ENCODE peak calls at places on chromosomes 3 and 15, in four cellular contexts. One of them, this sample, is unnamed.

GRCh38 chr3:110031975-110032374 is 694.6 kb upstream of the DPPA4 start:
- DNase-seq in neural progenitor cell: no peak
- DNase-seq in Peyer's patch: no peak
- DNase-seq in fibroblast of lung: no peak
- DNase-seq in this sample: no peak

GRCh38 chr3:161372321-161373260 is 1.3 kb upstream of the SPTSSB start:
- DNase-seq in fibroblast of lung: peak
- DNase-seq in neural progenitor cell: peak
- DNase-seq in Peyer's patch: peak
- DNase-seq in this sample: no peak

GRCh38 chr3:145911016-145911415 is 250.0 kb downstream of the PLOD2 start:
- DNase-seq in fibroblast of lung: no peak
- DNase-seq in neural progenitor cell: no peak
- DNase-seq in Peyer's patch: no peak
- DNase-seq in this sample: no peak

GRCh38 chr15:78681306-78682012 is 40.4 kb upstream of the CHRNB4 start:
- DNase-seq in Peyer's patch: no peak
- DNase-seq in fibroblast of lung: no peak
- DNase-seq in neural progenitor cell: peak
- DNase-seq in this sample: no peak

GRCh38 chr15:80992436-80992835 is 2.8 kb upstream of the MESD start:
- DNase-seq in fibroblast of lung: no peak
- DNase-seq in neural progenitor cell: no peak
- DNase-seq in Peyer's patch: no peak
- DNase-seq in this sample: no peak

GRCh38 chr3:54034971-54035370 is 87.4 kb upstream of the CACNA2D3 start:
- DNase-seq in fibroblast of lung: peak
- DNase-seq in Peyer's patch: no peak
- DNase-seq in neural progenitor cell: no peak
- DNase-seq in this sample: no peak

GRCh38 chr15:48413304-48413703 is 82.1 kb downstream of the DUT start:
- DNase-seq in fibroblast of lung: peak
- DNase-seq in neural progenitor cell: no peak
- DNase-seq in Peyer's patch: no peak
- DNase-seq in this sample: no peak

GRCh38 chr15:58165661-58166060 is 27.5 kb downstream of the AQP9 start:
- DNase-seq in neural progenitor cell: no peak
- DNase-seq in Peyer's patch: no peak
- DNase-seq in fibroblast of lung: peak
- DNase-seq in this sample: no peak

GRCh38 chr15:64857421-64857820 is 15.7 kb downstream of the PLEKHO2 start:
- DNase-seq in neural progenitor cell: peak
- DNase-seq in Peyer's patch: no peak
- DNase-seq in fibroblast of lung: peak
- DNase-seq in this sample: no peak

GRCh38 chr15:99719096-99719541 is 14.1 kb downstream of the LYSMD4 start:
- DNase-seq in Peyer's patch: no peak
- DNase-seq in neural progenitor cell: no peak
- DNase-seq in fibroblast of lung: peak
- DNase-seq in this sample: no peak

GRCh38 chr3:31114929-31115283 is 220.4 kb upstream of the GADL1 start:
- DNase-seq in neural progenitor cell: no peak
- DNase-seq in Peyer's patch: no peak
- DNase-seq in fibroblast of lung: peak
- DNase-seq in this sample: no peak

GRCh38 chr3:35067750-35068149 is 571.6 kb upstream of the ARPP21 start:
- DNase-seq in Peyer's patch: no peak
- DNase-seq in neural progenitor cell: no peak
- DNase-seq in fibroblast of lung: no peak
- DNase-seq in this sample: no peak

GRCh38 chr3:128353361-128353965 is 113.2 kb downstream of the DNAJB8 start:
- DNase-seq in Peyer's patch: peak
- DNase-seq in fibroblast of lung: no peak
- DNase-seq in neural progenitor cell: no peak
- DNase-seq in this sample: no peak

GRCh38 chr3:138732465-138732864 is 102.3 kb downstream of the PIK3CB start:
- DNase-seq in fibroblast of lung: no peak
- DNase-seq in neural progenitor cell: no peak
- DNase-seq in Peyer's patch: no peak
- DNase-seq in this sample: no peak

DNA sequence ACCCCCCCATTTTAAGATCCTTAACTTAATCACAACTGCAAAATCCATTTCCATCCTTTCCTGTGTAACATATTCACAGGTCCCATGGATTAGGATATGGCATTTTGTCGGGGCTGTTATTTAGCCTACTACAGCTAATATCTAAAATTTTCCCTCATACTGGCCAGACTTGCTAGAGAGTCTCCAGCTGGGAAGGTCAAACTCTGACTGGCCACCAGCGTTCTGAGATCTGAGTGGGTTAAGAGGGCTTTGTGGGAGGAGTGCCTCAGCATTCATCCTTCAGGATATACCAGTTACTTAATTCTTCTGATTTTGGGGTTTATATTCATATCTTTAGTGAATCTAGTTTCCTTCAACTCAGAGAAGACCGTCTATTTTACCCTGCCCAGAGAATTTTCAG is 17.7 kb downstream of the TM4SF18 start:
- DNase-seq in Peyer's patch: no peak
- DNase-seq in neural progenitor cell: no peak
- DNase-seq in fibroblast of lung: peak
- DNase-seq in this sample: no peak
- H3K27ac ChIP-seq in Peyer's patch: no peak
- H3K27ac ChIP-seq in neural progenitor cell: no peak
- H3K27ac ChIP-seq in fibroblast of lung: peak
- H3K27ac ChIP-seq in this sample: no peak

GRCh38 chr3:10008588-10009344 is 17.5 kb upstream of the FANCD2 start:
- DNase-seq in neural progenitor cell: peak
- DNase-seq in fibroblast of lung: peak
- DNase-seq in Peyer's patch: peak
- DNase-seq in this sample: peak
- H3K4me3 ChIP-seq in neural progenitor cell: peak
- H3K4me3 ChIP-seq in fibroblast of lung: peak
- H3K4me3 ChIP-seq in Peyer's patch: peak
- H3K4me3 ChIP-seq in this sample: peak

GRCh38 chr3:107455621-107456020 is 67.1 kb upstream of the BBX start:
- DNase-seq in Peyer's patch: no peak
- DNase-seq in fibroblast of lung: no peak
- DNase-seq in neural progenitor cell: no peak
- DNase-seq in this sample: no peak
- H3K27ac ChIP-seq in Peyer's patch: no peak
- H3K27ac ChIP-seq in fibroblast of lung: no peak
- H3K27ac ChIP-seq in neural progenitor cell: no peak
- H3K27ac ChIP-seq in this sample: no peak

DNA sequence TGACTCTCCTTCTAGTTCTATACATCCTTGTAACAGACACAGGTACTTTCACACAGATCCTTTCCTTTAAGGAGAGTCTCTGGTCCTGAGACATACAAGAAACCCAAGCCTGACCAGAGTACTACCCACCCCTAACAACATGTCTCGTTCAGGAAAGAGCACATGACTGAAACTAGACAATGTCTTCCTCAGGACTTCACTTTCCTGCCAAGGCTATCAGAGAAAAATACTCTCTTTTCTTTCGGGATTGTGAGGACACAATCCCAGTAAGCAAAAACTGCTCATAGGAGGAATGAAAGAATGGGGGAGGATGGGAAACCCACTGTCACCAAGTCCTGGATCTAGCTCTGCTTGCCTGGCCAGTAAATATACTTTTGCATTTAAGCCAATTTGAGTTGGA is 11.5 kb upstream of the ANKRD28 start:
- DNase-seq in Peyer's patch: no peak
- DNase-seq in neural progenitor cell: no peak
- DNase-seq in fibroblast of lung: no peak
- DNase-seq in this sample: no peak
- H3K4me3 ChIP-seq in Peyer's patch: no peak
- H3K4me3 ChIP-seq in neural progenitor cell: no peak
- H3K4me3 ChIP-seq in fibroblast of lung: no peak
- H3K4me3 ChIP-seq in this sample: no peak

This sample was measured in naive thymus-derived CD4-positive, alpha-beta T cell.